ENCODE peak calls at places on chromosome X, in five cellular contexts. O, M, V, G and S are unnamed samples.

GRCh38 chrX:12013220-12013619 is 125.1 kb upstream of the FRMPD4 start:
- DNase-seq in O (no peak), M (no peak), V (no peak), G (no peak), S (no peak)

GRCh38 chrX:31168596-31168995 is 96.8 kb upstream of the FTHL17 start:
- DNase-seq in O (no peak), M (no peak), V (no peak), G (no peak), S (no peak)

GRCh38 chrX:13939741-13940597 is 89.7 kb downstream of the GEMIN8 start:
- DNase-seq in O (no peak), M (no peak), V (no peak), G (no peak), S (no peak)

GRCh38 chrX:70402721-70403120 is 20.4 kb upstream of the GDPD2 start:
- DNase-seq in O (no peak), M (no peak), V (no peak), G (no peak), S (no peak)

GRCh38 chrX:153474718-153475117 is 4.3 kb upstream of the HAUS7 start:
- DNase-seq in O (peak), M (peak), V (no peak), G (peak), S (no peak)

GRCh38 chrX:22662776-22663175 is 337.0 kb upstream of the DDX53 start:
- DNase-seq in O (no peak), M (no peak), V (no peak), G (no peak), S (no peak)

GRCh38 chrX:7943600-7944245 is 16.5 kb upstream of the PNPLA4 start:
- DNase-seq in O (no peak), M (no peak), V (no peak), G (no peak), S (no peak)

GRCh38 chrX:17826609-17827496 is 34.2 kb downstream of the RAI2 start:
- DNase-seq in O (no peak), M (no peak), V (no peak), G (no peak), S (no peak)

GRCh38 chrX:57752866-57753265 is 72.8 kb upstream of the NLRP2B start:
- DNase-seq in O (no peak), M (no peak), V (no peak), G (no peak), S (no peak)

DNA sequence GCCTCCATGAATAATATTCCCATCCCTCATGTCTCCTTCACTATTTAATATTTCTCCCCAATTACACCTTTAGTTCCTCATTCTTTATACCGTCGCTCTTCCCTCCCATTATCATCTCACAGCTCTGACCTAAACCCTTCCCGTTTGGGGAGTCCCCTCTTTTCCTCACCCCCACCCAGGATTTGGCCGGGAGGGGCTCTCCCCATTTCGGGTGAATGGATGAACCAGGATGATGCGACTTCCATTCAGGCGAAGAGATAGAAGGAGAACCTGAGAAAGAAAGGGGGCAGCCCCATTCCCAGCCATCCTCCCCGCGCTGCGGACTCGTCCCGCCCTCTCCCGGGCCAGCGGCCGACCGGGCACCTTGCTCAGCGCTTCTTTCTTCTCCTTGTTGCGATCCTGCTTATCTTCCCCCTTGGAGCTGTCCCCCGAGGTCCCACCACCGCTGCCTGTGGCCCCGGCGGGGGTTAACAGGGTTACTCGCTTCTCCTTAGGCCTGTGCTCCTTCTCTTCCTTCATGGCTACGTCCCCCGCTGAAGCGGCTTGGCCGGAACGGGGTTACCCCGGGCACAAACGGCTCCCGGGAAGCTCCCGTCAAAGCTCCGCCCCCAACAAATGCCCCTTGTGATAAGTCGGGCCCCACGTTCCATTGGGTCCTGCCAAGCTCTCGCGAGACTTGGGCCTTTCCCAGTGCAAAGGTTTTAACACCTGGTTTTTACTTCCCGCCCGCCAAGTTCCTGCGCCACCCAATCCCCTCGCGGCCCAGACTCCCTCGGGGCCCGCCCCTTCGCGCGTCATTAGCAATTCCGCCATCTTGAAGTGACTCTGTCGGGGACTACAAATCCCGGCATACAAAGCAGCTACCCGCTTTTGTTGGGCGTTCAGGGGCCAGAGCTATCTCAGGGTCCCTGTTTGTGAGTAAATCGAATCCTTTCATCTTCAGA is at the start of gene UPF3B:
- DNase-seq in O (peak), M (peak), V (peak), G (peak), S (peak)
- TF ChIP-seq POLR2A in O (peak), M (peak), V (peak), G (peak), S (peak)

GRCh38 chrX:150615356-150615755 is 46.9 kb downstream of the MTM1 start:
- DNase-seq in O (no peak), M (no peak), V (no peak), G (peak), S (no peak)
- TF ChIP-seq POLR2A in O (no peak), M (no peak), V (no peak), G (no peak), S (no peak)

GRCh38 chrX:40097101-40097491 is 662 bp downstream of the BCOR start:
- DNase-seq in O (peak), M (peak), V (no peak), G (peak), S (no peak)

GRCh38 chrX:40097492-40098263 is at the start of gene BCOR:
- DNase-seq in O (peak), M (peak), V (no peak), G (peak), S (no peak)

GRCh38 chrX:40099046-40099968 is 1.5 kb upstream of the BCOR start:
- DNase-seq in O (peak), M (peak), V (no peak), G (peak), S (no peak)

GRCh38 chrX:40100141-40100536 is 2.4 kb upstream of the BCOR start:
- DNase-seq in O (peak), M (peak), V (no peak), G (peak), S (no peak)

DNA sequence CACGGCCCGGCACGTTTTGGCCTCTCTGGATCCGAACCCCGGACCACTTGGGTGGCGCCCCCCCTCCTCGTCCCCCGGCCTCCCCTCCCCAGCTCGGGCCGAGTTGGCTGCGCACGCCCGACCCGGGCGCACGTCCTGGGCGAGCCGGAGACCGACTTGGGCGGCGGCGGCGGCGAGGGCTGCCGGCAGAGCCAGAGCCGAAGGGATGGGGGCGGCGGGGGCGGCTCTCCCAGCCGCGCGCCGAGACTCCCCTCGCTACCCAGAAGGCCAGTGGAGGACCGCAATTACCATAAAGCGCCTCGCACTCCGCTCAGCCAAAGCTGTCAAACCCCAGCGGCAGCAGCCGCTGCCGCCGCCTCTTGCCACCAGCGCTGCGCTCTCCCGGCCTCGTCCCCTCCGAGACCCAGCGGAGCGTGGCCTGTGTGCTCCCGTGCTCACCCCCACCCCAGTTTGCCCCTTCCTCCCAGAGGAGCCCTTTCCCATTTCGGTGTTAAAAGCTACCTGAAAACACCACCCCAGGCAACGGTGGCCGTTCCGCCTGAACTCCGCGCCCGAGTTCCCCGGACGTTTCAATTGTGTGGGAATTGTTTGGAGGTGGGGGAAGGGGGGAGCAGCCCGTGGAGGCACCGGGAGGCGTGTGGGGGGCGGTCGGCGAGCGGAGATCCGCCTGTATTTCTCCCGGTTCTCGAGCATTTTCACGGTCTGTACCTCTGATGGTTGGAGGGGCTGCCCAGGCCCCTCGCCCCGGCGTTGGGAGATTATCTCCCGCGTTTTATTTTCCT is 697 bp upstream of the BCOR start:
- DNase-seq in O (peak), M (peak), V (no peak), G (peak), S (no peak)
- TF ChIP-seq POLR2A in O (no peak), M (no peak), V (no peak), G (peak), S (no peak)

DNA sequence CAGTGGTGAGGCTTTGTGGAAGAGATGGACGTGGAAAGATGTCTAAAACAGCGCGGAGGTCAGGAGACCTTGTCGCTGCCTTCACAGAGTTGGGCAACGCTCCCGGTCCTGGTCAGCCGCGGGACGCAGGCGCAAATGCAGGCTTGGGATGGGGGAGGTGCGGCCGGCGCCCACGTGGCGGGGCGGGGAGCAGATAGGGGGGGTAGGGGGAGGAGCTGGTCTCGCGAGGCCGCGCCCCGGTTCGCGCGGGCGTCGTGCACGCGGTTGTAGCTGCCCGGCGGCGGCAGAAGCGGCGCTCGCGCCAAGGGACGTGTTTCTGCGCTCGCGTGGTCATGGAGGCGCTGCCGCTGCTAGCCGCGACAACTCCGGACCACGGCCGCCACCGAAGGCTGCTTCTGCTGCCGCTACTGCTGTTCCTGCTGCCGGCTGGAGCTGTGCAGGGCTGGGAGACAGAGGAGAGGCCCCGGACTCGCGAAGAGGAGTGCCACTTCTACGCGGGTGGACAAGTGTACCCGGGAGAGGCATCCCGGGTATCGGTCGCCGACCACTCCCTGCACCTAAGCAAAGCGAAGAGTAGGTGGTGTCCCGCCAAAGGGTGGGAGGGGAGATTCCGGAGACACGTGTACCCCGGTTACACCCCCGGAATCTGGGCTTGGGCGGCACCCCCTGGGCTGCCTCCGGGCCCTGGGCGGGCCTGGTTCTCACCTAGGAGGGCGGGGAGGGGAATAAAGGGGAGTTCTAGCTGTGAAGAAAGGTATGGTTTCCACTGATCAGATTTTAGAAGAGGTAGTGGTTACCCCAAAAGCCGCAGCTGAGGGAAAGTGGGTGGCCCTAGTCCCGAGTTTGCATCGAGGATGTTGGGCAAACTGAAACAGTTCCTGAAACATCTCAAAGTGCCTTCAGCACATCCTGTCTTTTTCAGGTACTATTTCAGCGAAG is at the start of gene PRDX4:
- DNase-seq in O (peak), M (peak), V (peak), G (peak), S (peak)
- TF ChIP-seq POLR2A in O (peak), M (peak), V (peak), G (peak), S (peak)

GRCh38 chrX:75155830-75156525 is at the start of gene ABCB7:
- DNase-seq in O (peak), M (peak), V (peak), G (peak), S (peak)
- TF ChIP-seq POLR2A in O (no peak), M (no peak), V (peak), G (peak), S (peak)

GRCh38 chrX:104168127-104168526 is 1.9 kb downstream of the FAM199X start:
- DNase-seq in O (no peak), M (no peak), V (no peak), G (no peak), S (no peak)

GRCh38 chrX:104166735-104167436 is 633 bp downstream of the FAM199X start:
- DNase-seq in O (no peak), M (peak), V (no peak), G (no peak), S (no peak)

GRCh38 chrX:104165894-104166734 is at the start of gene FAM199X:
- DNase-seq in O (peak), M (peak), V (peak), G (peak), S (peak)
- TF ChIP-seq POLR2A in O (peak), M (peak), V (peak), G (peak), S (peak)

DNA sequence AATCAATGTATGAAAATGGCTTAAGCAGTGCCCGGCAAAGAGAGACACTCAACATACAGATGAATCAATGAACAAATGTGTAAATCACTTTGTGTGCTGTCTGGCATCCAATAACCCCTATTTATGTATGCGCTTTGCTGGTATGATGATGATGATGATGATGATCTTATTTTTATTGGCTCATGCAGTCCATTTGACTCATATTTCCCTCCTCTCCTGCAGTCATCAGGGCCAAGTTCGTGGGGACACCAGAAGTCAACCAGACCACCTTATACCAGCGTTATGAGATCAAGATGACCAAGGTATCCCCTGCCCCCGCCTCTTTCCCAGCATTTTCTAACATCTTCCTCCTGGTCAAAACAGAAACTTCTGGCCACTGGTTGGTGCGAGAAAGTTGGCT is 2.5 kb downstream of the TIMP1 start:
- DNase-seq in O (no peak), M (no peak), V (no peak), G (no peak), S (no peak)
- TF ChIP-seq POLR2A in O (no peak), M (no peak), V (no peak), G (no peak), S (no peak)

GRCh38 chrX:49198540-49199314 is 1.3 kb downstream of the SYP start:
- DNase-seq in O (no peak), M (no peak), V (no peak), G (no peak), S (no peak)

GRCh38 chrX:49199315-49199595 is 738 bp downstream of the SYP start:
- DNase-seq in O (no peak), M (no peak), V (no peak), G (no peak), S (no peak)

GRCh38 chrX:49202022-49202421 is 2.0 kb upstream of the SYP start:
- DNase-seq in O (no peak), M (no peak), V (no peak), G (no peak), S (no peak)

GRCh38 chrX:49197543-49198087 is 2.4 kb downstream of the SYP start:
- DNase-seq in O (no peak), M (no peak), V (no peak), G (no peak), S (no peak)

DNA sequence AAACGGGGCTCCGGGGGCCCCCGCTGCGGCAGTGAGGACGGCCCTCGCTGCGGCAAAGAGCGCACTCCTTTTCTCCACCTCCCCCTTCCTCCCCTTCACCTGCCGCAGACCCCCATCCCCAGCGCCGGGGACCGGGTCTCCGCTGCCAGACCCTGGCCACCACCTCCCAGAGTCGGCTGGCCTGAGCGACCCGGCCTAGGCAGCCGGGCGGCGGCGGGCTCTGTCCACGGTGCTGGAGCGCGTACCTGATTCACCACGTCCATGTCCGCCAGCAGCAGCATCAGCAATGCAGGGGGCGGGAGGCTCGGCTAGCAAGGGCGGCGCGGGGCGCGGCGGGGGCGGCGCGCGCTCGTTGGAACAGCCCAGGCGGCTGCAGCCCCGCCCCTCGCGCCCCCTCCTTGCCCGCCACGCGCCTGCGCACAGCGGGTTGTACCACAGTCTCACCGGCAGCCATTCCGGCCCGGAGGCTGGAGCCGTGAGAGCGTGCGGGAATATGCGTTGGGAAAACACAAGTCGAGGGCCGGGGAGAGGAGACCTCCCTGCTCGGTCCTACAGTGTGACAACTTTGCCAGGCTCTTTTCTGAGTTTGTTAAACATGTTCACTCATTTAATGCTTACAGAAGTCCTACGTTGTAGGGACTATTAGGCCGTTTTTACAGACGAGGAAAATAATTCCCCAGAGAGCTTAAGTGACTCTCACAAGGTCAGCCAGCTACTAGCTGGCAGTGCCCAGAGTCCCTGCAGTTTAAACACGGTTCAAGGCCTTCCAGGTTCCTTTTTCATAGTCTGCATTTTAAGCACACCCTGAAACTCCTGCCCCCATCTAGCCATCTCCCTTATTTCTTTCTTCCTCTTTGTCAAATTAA is at the start of gene SYP:
- DNase-seq in O (peak), M (peak), V (peak), G (peak), S (peak)
- TF ChIP-seq POLR2A in O (peak), M (peak), V (no peak), G (peak), S (peak)

GRCh38 chrX:40154229-40154852 is 56.6 kb upstream of the BCOR start:
- DNase-seq in O (peak), M (no peak), V (peak), G (peak), S (no peak)

GRCh38 chrX:40156472-40157227 is 58.9 kb upstream of the BCOR start:
- DNase-seq in O (no peak), M (no peak), V (no peak), G (no peak), S (no peak)

GRCh38 chrX:40153335-40154221 is 55.8 kb upstream of the BCOR start:
- DNase-seq in O (peak), M (no peak), V (no peak), G (peak), S (no peak)

GRCh38 chrX:40155617-40156471 is 58.1 kb upstream of the BCOR start:
- DNase-seq in O (peak), M (no peak), V (no peak), G (no peak), S (no peak)

GRCh38 chrX:40154853-40155616 is 57.3 kb upstream of the BCOR start:
- DNase-seq in O (peak), M (peak), V (peak), G (peak), S (no peak)
- TF ChIP-seq POLR2A in O (peak), M (no peak), V (no peak), G (peak), S (no peak)